ENCODE peak calls at places on chromosomes 16 and 17, in four cellular contexts. G, O, F and M are unnamed samples.

GRCh38 chr17:73703917-73704316 is 59.7 kb upstream of the SDK2 start:
- DNase-seq in O (no peak), F (no peak), G (no peak), M (no peak)

GRCh38 chr17:57788710-57789109 is 43.6 kb upstream of the CCDC182 start:
- DNase-seq in O (no peak), G (no peak), F (no peak), M (no peak)

GRCh38 chr16:59729613-59730012 is 995.5 kb upstream of the GOT2 start:
- DNase-seq in O (no peak), G (no peak), F (no peak), M (no peak)

GRCh38 chr17:48340916-48341315 is 89.1 kb downstream of the SKAP1 start:
- DNase-seq in F (no peak), O (no peak), G (no peak), M (no peak)

GRCh38 chr17:37050905-37051304 is 102.2 kb downstream of the AATF start:
- DNase-seq in F (no peak), O (no peak), G (no peak), M (no peak)

GRCh38 chr16:68739964-68740627 is 3.0 kb downstream of the CDH1 start:
- DNase-seq in G (no peak), F (peak), O (no peak), M (no peak)

GRCh38 chr16:31453255-31454204 is 5.8 kb upstream of the ARMC5 start:
- DNase-seq in G (no peak), O (peak), F (no peak), M (no peak)

GRCh38 chr16:30740364-30741251 is 7.6 kb upstream of the PHKG2 start:
- DNase-seq in F (peak), G (no peak), O (peak), M (no peak)

GRCh38 chr16:76278976-76279375 is 1.8 kb downstream of the CNTNAP4 start:
- DNase-seq in G (no peak), F (no peak), O (peak), M (no peak)

GRCh38 chr16:24635900-24636610 is 93.4 kb upstream of the TNRC6A start:
- DNase-seq in O (peak), G (no peak), F (peak), M (no peak)

GRCh38 chr16:57530104-57530522 is 6.3 kb downstream of the CCDC102A start:
- DNase-seq in F (peak), G (no peak), O (peak), M (peak)

GRCh38 chr16:15993946-15994665 is 44.7 kb downstream of the ABCC1 start:
- DNase-seq in G (no peak), O (peak), F (no peak), M (no peak)

GRCh38 chr17:79581306-79581932 is 29.4 kb downstream of the RBFOX3 start:
- DNase-seq in O (no peak), G (no peak), F (no peak), M (no peak)

GRCh38 chr16:27408602-27409031 is 6.6 kb downstream of the IL21R start:
- DNase-seq in F (no peak), G (no peak), O (no peak), M (peak)

GRCh38 chr17:73255671-73256181 is 6.0 kb downstream of the CPSF4L start:
- DNase-seq in F (peak), O (peak), G (peak), M (peak)

GRCh38 chr17:32822996-32823395 is 53.9 kb downstream of the MYO1D start:
- DNase-seq in O (no peak), F (no peak), G (no peak), M (no peak)

GRCh38 chr16:71357681-71358080 is 842 bp upstream of the CALB2 start:
- DNase-seq in F (peak), G (no peak), O (no peak), M (no peak)

GRCh38 chr16:19912445-19913305 is 28.0 kb upstream of the GPRC5B start:
- DNase-seq in G (no peak), O (peak), F (no peak), M (no peak)

GRCh38 chr17:45312477-45313418 is 4.1 kb downstream of the MAP3K14 start:
- DNase-seq in O (no peak), F (no peak), G (no peak), M (peak)

GRCh38 chr16:20023190-20023589 is 50.5 kb downstream of the GPR139 start:
- DNase-seq in F (peak), G (no peak), O (peak), M (no peak)

GRCh38 chr17:29115906-29116651 is 64.1 kb downstream of the MYO18A start:
- DNase-seq in F (peak), O (peak), G (no peak), M (peak)

GRCh38 chr17:43365356-43365755 is 33.4 kb upstream of the ARL4D start:
- DNase-seq in F (no peak), O (no peak), G (no peak), M (no peak)
- TF ChIP-seq CTCF in F (peak), O (peak), G (no peak), M (peak)

DNA sequence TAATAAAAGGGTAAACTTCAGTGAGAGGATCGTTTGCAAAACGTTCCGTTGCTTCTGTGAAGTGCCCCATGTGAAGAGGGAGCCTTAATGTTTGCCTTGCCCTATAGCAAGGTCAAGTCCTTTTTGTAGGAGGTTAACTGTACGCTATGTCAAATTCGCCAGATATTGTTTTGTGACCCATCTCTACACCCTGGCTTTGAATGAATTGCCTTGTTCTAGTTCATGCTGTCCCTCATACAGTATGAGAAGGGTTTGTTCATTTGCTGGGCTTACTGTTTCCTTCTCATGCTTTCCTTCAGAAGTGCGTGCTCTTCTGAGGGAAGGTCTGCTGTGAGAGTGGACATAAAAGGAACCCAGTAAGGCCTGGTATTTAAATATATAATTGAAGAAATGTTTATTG is 1.6 kb downstream of the MAP3K3 start:
- DNase-seq in G (no peak), F (no peak), O (no peak), M (no peak)
- TF ChIP-seq CTCF in G (no peak), F (no peak), O (no peak), M (no peak)

DNA sequence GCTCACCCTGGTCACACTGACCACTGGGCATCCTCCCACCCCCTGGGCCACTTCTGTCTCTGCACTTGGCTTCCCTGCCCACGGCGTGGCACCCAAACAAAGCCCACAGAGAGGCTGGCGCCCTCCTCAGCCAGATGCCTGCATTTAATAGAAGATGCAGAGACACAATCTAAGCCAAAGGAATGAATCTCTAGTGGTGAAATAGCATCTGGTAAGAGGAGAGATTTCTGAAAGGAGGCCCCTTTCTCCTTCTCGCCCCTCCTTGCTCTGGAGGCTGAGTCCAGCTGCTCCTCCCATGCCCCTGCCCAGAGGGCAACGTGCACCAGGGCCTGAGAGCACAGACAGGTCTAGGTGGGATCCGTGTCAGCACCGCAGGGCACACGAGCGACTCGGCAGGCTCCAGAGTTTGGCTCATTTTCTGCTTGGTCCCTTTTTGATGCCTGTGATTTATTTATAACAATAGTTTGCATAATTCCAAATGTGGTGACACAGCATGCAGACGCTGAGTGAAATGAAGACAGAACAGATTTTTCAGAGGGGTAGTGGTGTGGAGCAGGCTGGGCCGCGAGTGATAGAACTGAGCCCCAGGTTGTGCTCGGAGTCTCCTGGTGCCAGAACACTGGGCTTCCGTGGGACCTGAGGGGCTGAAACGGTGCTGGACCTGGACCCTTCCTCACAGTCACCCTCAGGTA is 95.6 kb downstream of the METRNL start:
- DNase-seq in O (no peak), G (no peak), F (no peak), M (no peak)
- TF ChIP-seq CTCF in O (no peak), G (no peak), F (no peak), M (no peak)

DNA sequence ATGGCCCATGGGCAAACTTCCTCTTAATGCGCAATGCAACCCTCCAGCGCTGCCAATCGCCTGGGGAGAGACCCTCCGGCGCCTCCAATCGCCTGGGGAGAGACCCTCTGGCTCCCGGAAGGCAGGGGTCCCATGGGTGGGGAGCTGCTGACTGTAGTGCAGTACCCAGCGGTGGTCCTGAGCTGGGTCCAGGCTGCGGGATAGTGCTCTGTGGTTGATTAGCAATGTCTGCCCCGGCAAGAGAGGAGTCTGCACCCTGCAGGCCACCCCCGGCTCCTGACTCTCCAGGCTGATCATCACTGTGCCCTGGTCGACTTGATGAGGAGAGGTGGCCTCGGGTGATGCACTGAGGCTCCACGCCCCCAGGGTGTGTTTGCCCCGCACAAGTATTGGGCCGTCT is 44.6 kb upstream of the ZNF469 start:
- DNase-seq in O (no peak), F (no peak), G (no peak), M (no peak)
- TF ChIP-seq CTCF in O (peak), F (no peak), G (no peak), M (no peak)

GRCh38 chr17:16439867-16440351 is 24.5 kb downstream of the TRPV2 start:
- DNase-seq in G (no peak), O (peak), F (no peak), M (no peak)
- TF ChIP-seq CTCF in G (no peak), O (no peak), F (no peak), M (no peak)

GRCh38 chr17:78448356-78448993 is 70.0 kb downstream of the PGS1 start:
- DNase-seq in G (no peak), F (no peak), O (no peak), M (peak)
- TF ChIP-seq CTCF in G (no peak), F (no peak), O (peak), M (peak)

GRCh38 chr17:1484586-1485310 is 7.7 kb downstream of the MYO1C start:
- DNase-seq in O (peak), G (peak), F (peak), M (peak)
- TF ChIP-seq CTCF in O (peak), G (no peak), F (no peak), M (no peak)

GRCh38 chr16:75042423-75043174 is 43.8 kb downstream of the ZNRF1 start:
- DNase-seq in F (no peak), G (no peak), O (no peak), M (no peak)
- TF ChIP-seq CTCF in F (no peak), G (no peak), O (no peak), M (no peak)

GRCh38 chr17:2093349-2093748 is 38.4 kb downstream of the HIC1 start:
- DNase-seq in O (no peak), F (no peak), G (no peak), M (no peak)

GRCh38 chr17:2089021-2089422 is 34.1 kb downstream of the HIC1 start:
- DNase-seq in O (peak), F (no peak), G (peak), M (peak)

GRCh38 chr17:2092253-2092652 is 37.4 kb downstream of the HIC1 start:
- DNase-seq in G (no peak), F (no peak), O (no peak), M (no peak)

GRCh38 chr17:2090210-2090641 is 35.3 kb downstream of the HIC1 start:
- DNase-seq in G (no peak), F (no peak), O (no peak), M (peak)

DNA sequence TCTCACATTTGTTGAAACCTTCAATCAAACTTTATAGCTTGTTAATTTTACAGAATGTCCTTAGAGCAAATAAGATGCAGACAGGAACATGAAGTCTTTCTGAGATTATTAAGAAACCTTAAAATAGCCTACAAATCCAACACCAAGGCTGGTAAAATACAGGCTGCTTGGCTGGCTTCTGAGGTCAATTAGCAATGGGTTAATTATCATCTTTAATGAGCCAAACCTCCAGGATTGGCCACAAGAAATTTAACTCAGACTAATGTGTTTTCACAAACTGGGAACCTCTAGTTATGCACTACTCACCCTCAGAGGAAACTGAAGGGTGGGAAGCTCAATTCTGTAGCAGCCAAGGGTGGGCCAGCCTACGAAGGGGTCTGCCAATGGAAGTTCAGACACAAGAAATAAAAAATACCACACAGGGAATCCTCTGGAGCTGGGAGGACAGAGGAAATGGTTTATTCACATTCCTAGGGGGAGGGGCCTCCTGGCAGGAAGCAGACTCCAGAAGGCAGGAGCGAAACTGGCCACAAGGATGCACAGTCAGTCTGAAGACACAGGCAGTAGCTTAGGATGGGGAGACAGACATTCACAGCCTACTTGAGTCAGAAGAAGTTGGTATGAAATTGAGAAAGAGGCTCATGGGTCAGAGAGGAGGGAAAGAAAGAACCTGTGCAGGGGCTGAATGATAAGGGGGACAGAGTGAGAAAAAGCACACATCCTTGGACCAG is 36.1 kb downstream of the HIC1 start:
- DNase-seq in G (no peak), F (no peak), O (peak), M (no peak)
- TF ChIP-seq CTCF in G (no peak), F (no peak), O (peak), M (no peak)